ENCODE peak calls at places on chromosomes 11 and 22, in four cellular contexts. W is choroid plexus epithelial cell, O is progenitor cell of endocrine pancreas, P is Caco-2. V is an unnamed sample.

GRCh38 chr11:93842461-93842860 is 8.0 kb downstream of the VSTM5 start:
- DNase-seq in W (peak), O (no peak), P (no peak), V (no peak)

GRCh38 chr11:14288189-14288935 is 70.6 kb downstream of the RRAS2 start:
- DNase-seq in W (peak), O (no peak), P (no peak), V (no peak)

GRCh38 chr11:92886243-92886905 is 83.1 kb upstream of the MTNR1B start:
- DNase-seq in W (peak), O (peak), P (peak), V (peak)

GRCh38 chr11:130631119-130631518 is 182.7 kb downstream of the ADAMTS15 start:
- DNase-seq in W (peak), O (no peak), P (no peak), V (no peak)

GRCh38 chr11:2367266-2368160 is 9.6 kb upstream of the CD81 start:
- DNase-seq in W (no peak), O (no peak), P (no peak), V (no peak)

GRCh38 chr11:81804858-81805257 is 928.8 kb downstream of the FAM181B start:
- DNase-seq in W (no peak), O (no peak), P (no peak), V (no peak)

GRCh38 chr11:65611028-65611757 is 2.8 kb downstream of the MAP3K11 start:
- DNase-seq in W (no peak), O (no peak), P (no peak), V (peak)

GRCh38 chr22:46714550-46714949 is 23.5 kb downstream of the CERK start:
- DNase-seq in W (peak), O (no peak), P (no peak), V (no peak)

GRCh38 chr11:65663634-65664200 is 1.0 kb upstream of the RELA start:
- DNase-seq in W (peak), O (no peak), P (peak), V (peak)

GRCh38 chr11:5603326-5603725 is 6.9 kb downstream of the TRIM6 start:
- DNase-seq in W (no peak), O (no peak), P (no peak), V (no peak)

GRCh38 chr22:32900856-32901255 is 99.4 kb downstream of the TIMP3 start:
- DNase-seq in W (no peak), O (no peak), P (no peak), V (no peak)

GRCh38 chr11:45156201-45156600 is 9.8 kb downstream of the PRDM11 start:
- DNase-seq in W (no peak), O (no peak), P (no peak), V (no peak)

GRCh38 chr22:23226497-23226850 is 46.2 kb downstream of the BCR start:
- DNase-seq in W (peak), O (no peak), P (no peak), V (no peak)

GRCh38 chr11:75667831-75668507 is 869 bp downstream of the MAP6 start:
- DNase-seq in W (peak), O (peak), P (peak), V (peak)

GRCh38 chr11:116696381-116696941 is 76.3 kb downstream of the BUD13 start:
- DNase-seq in W (no peak), O (no peak), P (no peak), V (no peak)

GRCh38 chr11:117187799-117188481 is 9.4 kb downstream of the SIDT2 start:
- DNase-seq in W (no peak), O (no peak), P (no peak), V (no peak)

GRCh38 chr11:130323452-130324448 is 9.0 kb upstream of the ZBTB44 start:
- DNase-seq in W (peak), O (no peak), P (no peak), V (no peak)

GRCh38 chr11:118791015-118791960 is at the start of gene DDX6:
- DNase-seq in W (peak), O (peak), P (peak), V (peak)

GRCh38 chr11:46075168-46075567 is 46.1 kb downstream of the PHF21A start:
- DNase-seq in W (peak), O (no peak), P (no peak), V (no peak)

GRCh38 chr11:8567597-8568198 is 26.3 kb downstream of the STK33 start:
- DNase-seq in W (peak), O (no peak), P (no peak), V (no peak)

GRCh38 chr11:70073188-70073817 is 4.8 kb upstream of the ANO1 start:
- DNase-seq in W (peak), O (no peak), P (no peak), V (no peak)

GRCh38 chr11:117259417-117259816 is 26.9 kb downstream of the RNF214 start:
- DNase-seq in W (peak), O (no peak), P (no peak), V (no peak)

GRCh38 chr11:128095459-128096096 is 491.8 kb downstream of the ETS1 start:
- DNase-seq in W (peak), O (no peak), P (no peak), V (no peak)

GRCh38 chr22:39664485-39665200 is 94.1 kb downstream of the CACNA1I start:
- DNase-seq in W (no peak), O (peak), P (peak), V (peak)

GRCh38 chr11:70687716-70688115 is 289.4 kb downstream of the CTTN start:
- DNase-seq in W (no peak), O (no peak), P (no peak), V (no peak)

GRCh38 chr22:22520020-22520656 is at the start of gene ZNF280A:
- DNase-seq in W (peak), O (no peak), P (peak), V (no peak)

GRCh38 chr22:46122511-46122971 is 27.8 kb upstream of the PPARA start:
- DNase-seq in W (peak), O (peak), P (peak), V (peak)

GRCh38 chr11:85407648-85408047 is 219.5 kb downstream of the DLG2 start:
- DNase-seq in W (no peak), O (no peak), P (no peak), V (no peak)

GRCh38 chr11:17414317-17414737 is 25.9 kb upstream of the KCNJ11 start:
- DNase-seq in W (no peak), O (no peak), P (no peak), V (no peak)

GRCh38 chr11:17410606-17411379 is 22.3 kb upstream of the KCNJ11 start:
- DNase-seq in W (no peak), O (no peak), P (no peak), V (no peak)

GRCh38 chr11:17413414-17414316 is 25.2 kb upstream of the KCNJ11 start:
- DNase-seq in W (no peak), O (no peak), P (no peak), V (no peak)

GRCh38 chr11:17411418-17411817 is 23.0 kb upstream of the KCNJ11 start:
- DNase-seq in W (no peak), O (no peak), P (no peak), V (no peak)

GRCh38 chr11:17412488-17413180 is 24.2 kb upstream of the KCNJ11 start:
- DNase-seq in W (no peak), O (no peak), P (peak), V (no peak)
- TF ChIP-seq CTCF in W (no peak), O (no peak), P (no peak), V (no peak)

DNA sequence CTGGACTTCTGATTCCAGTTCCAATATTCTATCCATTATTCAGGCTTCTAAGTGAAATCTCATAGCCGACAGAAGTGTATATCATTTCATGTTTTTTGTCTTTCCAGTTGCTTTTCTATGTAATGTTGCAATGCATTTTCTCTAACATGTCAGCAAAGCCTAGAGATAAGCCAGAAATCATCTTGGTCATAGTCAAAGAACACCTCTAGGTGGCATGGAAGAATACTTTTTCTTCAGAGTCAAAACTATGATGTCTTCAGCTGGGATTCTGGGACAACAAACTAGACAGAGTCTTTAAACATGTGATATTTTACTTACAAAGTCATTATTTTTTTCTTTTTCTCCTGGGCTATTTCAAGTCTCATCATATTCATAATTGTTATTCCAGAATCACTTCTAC is 4.4 kb downstream of the GAS2 start:
- DNase-seq in W (peak), O (no peak), P (peak), V (no peak)
- TF ChIP-seq CTCF in W (no peak), O (peak), P (peak), V (no peak)

GRCh38 chr11:78417888-78418583 is 416 bp upstream of the GAB2 start:
- DNase-seq in W (peak), O (peak), P (peak), V (peak)
- TF ChIP-seq CTCF in W (no peak), O (no peak), P (no peak), V (no peak)

GRCh38 chr11:121722431-121723256 is 269.9 kb upstream of the SORL1-AS1 start:
- DNase-seq in W (peak), O (peak), P (peak), V (peak)

GRCh38 chr11:121717296-121717695 is 264.5 kb upstream of the SORL1-AS1 start:
- DNase-seq in W (no peak), O (no peak), P (no peak), V (no peak)

GRCh38 chr11:121723261-121723741 is 270.5 kb upstream of the SORL1-AS1 start:
- DNase-seq in W (peak), O (no peak), P (no peak), V (peak)

GRCh38 chr11:121721448-121721847 is 268.7 kb upstream of the SORL1-AS1 start:
- DNase-seq in W (no peak), O (no peak), P (no peak), V (no peak)

GRCh38 chr11:121721961-121722360 is 269.2 kb upstream of the SORL1-AS1 start:
- DNase-seq in W (no peak), O (no peak), P (no peak), V (no peak)
- TF ChIP-seq CTCF in W (no peak), O (no peak), P (no peak), V (no peak)

V was measured in endothelial cell.